ENCODE peak calls at places on chromosomes 6 and 20, in seven cellular contexts. One of them, this sample, is unnamed.

GRCh38 chr6:75504902-75505233 is 11.3 kb upstream of the FILIP1 start:
- DNase-seq in GM03348: peak
- DNase-seq in neuronal stem cell: no peak
- DNase-seq in dorsolateral prefrontal cortex: no peak
- DNase-seq in MG63: no peak
- DNase-seq in T1000: no peak
- DNase-seq in neural crest cell: no peak
- DNase-seq in this sample: no peak

GRCh38 chr6:156102129-156102528 is 646.5 kb upstream of the NOX3 start:
- DNase-seq in GM03348: no peak
- DNase-seq in neuronal stem cell: no peak
- DNase-seq in dorsolateral prefrontal cortex: no peak
- DNase-seq in MG63: peak
- DNase-seq in T1000: no peak
- DNase-seq in neural crest cell: no peak
- DNase-seq in this sample: no peak

GRCh38 chr6:158567871-158568401 is 8.0 kb downstream of the TMEM181 start:
- DNase-seq in GM03348: no peak
- DNase-seq in neuronal stem cell: no peak
- DNase-seq in dorsolateral prefrontal cortex: no peak
- DNase-seq in MG63: no peak
- DNase-seq in T1000: no peak
- DNase-seq in neural crest cell: no peak
- DNase-seq in this sample: no peak

GRCh38 chr6:17149581-17149980 is 47.7 kb downstream of the STMND1 start:
- DNase-seq in GM03348: no peak
- DNase-seq in neuronal stem cell: no peak
- DNase-seq in dorsolateral prefrontal cortex: no peak
- DNase-seq in MG63: no peak
- DNase-seq in T1000: no peak
- DNase-seq in neural crest cell: no peak
- DNase-seq in this sample: no peak

GRCh38 chr6:18990313-18990978 is 603.3 kb downstream of the RNF144B start:
- DNase-seq in GM03348: peak
- DNase-seq in neuronal stem cell: peak
- DNase-seq in dorsolateral prefrontal cortex: peak
- DNase-seq in MG63: peak
- DNase-seq in T1000: no peak
- DNase-seq in neural crest cell: peak
- DNase-seq in this sample: peak

GRCh38 chr6:169961772-169962561 is 210.5 kb downstream of the ERMARD start:
- DNase-seq in GM03348: no peak
- DNase-seq in neuronal stem cell: peak
- DNase-seq in dorsolateral prefrontal cortex: peak
- DNase-seq in MG63: no peak
- DNase-seq in T1000: no peak
- DNase-seq in neural crest cell: peak
- DNase-seq in this sample: no peak

GRCh38 chr20:44326391-44327159 is 10.3 kb upstream of the R3HDML start:
- DNase-seq in GM03348: no peak
- DNase-seq in neuronal stem cell: no peak
- DNase-seq in dorsolateral prefrontal cortex: no peak
- DNase-seq in MG63: no peak
- DNase-seq in T1000: no peak
- DNase-seq in neural crest cell: no peak
- DNase-seq in this sample: no peak

GRCh38 chr20:62792182-62792939 is 3.9 kb upstream of the MRGBP start:
- DNase-seq in GM03348: peak
- DNase-seq in neuronal stem cell: no peak
- DNase-seq in dorsolateral prefrontal cortex: no peak
- DNase-seq in MG63: no peak
- DNase-seq in T1000: no peak
- DNase-seq in neural crest cell: no peak
- DNase-seq in this sample: no peak

GRCh38 chr6:155424201-155424600 is 31.4 kb downstream of the NOX3 start:
- DNase-seq in GM03348: no peak
- DNase-seq in neuronal stem cell: no peak
- DNase-seq in dorsolateral prefrontal cortex: no peak
- DNase-seq in MG63: no peak
- DNase-seq in T1000: no peak
- DNase-seq in neural crest cell: no peak
- DNase-seq in this sample: no peak

GRCh38 chr20:49859807-49860206 is 47.2 kb downstream of the SLC9A8 start:
- DNase-seq in GM03348: no peak
- DNase-seq in neuronal stem cell: no peak
- DNase-seq in dorsolateral prefrontal cortex: no peak
- DNase-seq in MG63: no peak
- DNase-seq in T1000: peak
- DNase-seq in neural crest cell: no peak
- DNase-seq in this sample: no peak

GRCh38 chr20:5463007-5463686 is 146.4 kb upstream of the PROKR2 start:
- DNase-seq in GM03348: no peak
- DNase-seq in neuronal stem cell: no peak
- DNase-seq in dorsolateral prefrontal cortex: no peak
- DNase-seq in MG63: no peak
- DNase-seq in T1000: no peak
- DNase-seq in neural crest cell: no peak
- DNase-seq in this sample: no peak

GRCh38 chr6:96675617-96676016 is 112.7 kb downstream of the FHL5 start:
- DNase-seq in GM03348: no peak
- DNase-seq in neuronal stem cell: no peak
- DNase-seq in dorsolateral prefrontal cortex: no peak
- DNase-seq in MG63: no peak
- DNase-seq in T1000: no peak
- DNase-seq in neural crest cell: no peak
- DNase-seq in this sample: no peak

GRCh38 chr6:73134588-73134987 is 90.7 kb downstream of the KHDC1L start:
- DNase-seq in GM03348: peak
- DNase-seq in neuronal stem cell: peak
- DNase-seq in dorsolateral prefrontal cortex: no peak
- DNase-seq in MG63: peak
- DNase-seq in T1000: no peak
- DNase-seq in neural crest cell: peak
- DNase-seq in this sample: no peak

GRCh38 chr6:36505744-36506534 is 41.3 kb downstream of the STK38 start:
- DNase-seq in GM03348: no peak
- DNase-seq in neuronal stem cell: no peak
- DNase-seq in dorsolateral prefrontal cortex: no peak
- DNase-seq in MG63: no peak
- DNase-seq in T1000: no peak
- DNase-seq in neural crest cell: no peak
- DNase-seq in this sample: no peak

GRCh38 chr6:74579794-74580193 is 626.1 kb downstream of the COL12A1 start:
- DNase-seq in GM03348: no peak
- DNase-seq in neuronal stem cell: no peak
- DNase-seq in dorsolateral prefrontal cortex: no peak
- DNase-seq in MG63: no peak
- DNase-seq in T1000: no peak
- DNase-seq in neural crest cell: no peak
- DNase-seq in this sample: no peak

GRCh38 chr20:45268531-45268930 is 14.2 kb upstream of the SLPI start:
- DNase-seq in GM03348: no peak
- DNase-seq in neuronal stem cell: no peak
- DNase-seq in dorsolateral prefrontal cortex: no peak
- DNase-seq in MG63: peak
- DNase-seq in T1000: no peak
- DNase-seq in neural crest cell: no peak
- DNase-seq in this sample: no peak

GRCh38 chr20:47133809-47134456 is 222.6 kb downstream of the ZMYND8 start:
- DNase-seq in GM03348: peak
- DNase-seq in neuronal stem cell: no peak
- DNase-seq in dorsolateral prefrontal cortex: no peak
- DNase-seq in MG63: peak
- DNase-seq in T1000: peak
- DNase-seq in neural crest cell: no peak
- DNase-seq in this sample: no peak

GRCh38 chr6:37433657-37434271 is 743 bp downstream of the CMTR1 start:
- DNase-seq in GM03348: peak
- DNase-seq in neuronal stem cell: no peak
- DNase-seq in dorsolateral prefrontal cortex: peak
- DNase-seq in MG63: peak
- DNase-seq in T1000: no peak
- DNase-seq in neural crest cell: no peak
- DNase-seq in this sample: no peak

GRCh38 chr20:38217791-38218565 is 42.6 kb downstream of the KIAA1755 start:
- DNase-seq in GM03348: peak
- DNase-seq in neuronal stem cell: no peak
- DNase-seq in dorsolateral prefrontal cortex: no peak
- DNase-seq in MG63: peak
- DNase-seq in T1000: peak
- DNase-seq in neural crest cell: no peak
- DNase-seq in this sample: peak

GRCh38 chr20:50575869-50576720 is 65.9 kb downstream of the PTPN1 start:
- DNase-seq in GM03348: peak
- DNase-seq in neuronal stem cell: peak
- DNase-seq in dorsolateral prefrontal cortex: no peak
- DNase-seq in MG63: peak
- DNase-seq in T1000: peak
- DNase-seq in neural crest cell: peak
- DNase-seq in this sample: no peak

GRCh38 chr20:54398814-54399213 is 76.6 kb upstream of the DOK5 start:
- DNase-seq in GM03348: no peak
- DNase-seq in neuronal stem cell: no peak
- DNase-seq in dorsolateral prefrontal cortex: no peak
- DNase-seq in MG63: no peak
- DNase-seq in T1000: no peak
- DNase-seq in neural crest cell: no peak
- DNase-seq in this sample: no peak

GRCh38 chr6:93069856-93070255 is 349.5 kb downstream of the EPHA7 start:
- DNase-seq in GM03348: no peak
- DNase-seq in neuronal stem cell: no peak
- DNase-seq in dorsolateral prefrontal cortex: no peak
- DNase-seq in MG63: no peak
- DNase-seq in T1000: no peak
- DNase-seq in neural crest cell: no peak
- DNase-seq in this sample: no peak

GRCh38 chr20:50975701-50976330 is 17.2 kb downstream of the MOCS3 start:
- DNase-seq in GM03348: no peak
- DNase-seq in neuronal stem cell: no peak
- DNase-seq in dorsolateral prefrontal cortex: no peak
- DNase-seq in MG63: no peak
- DNase-seq in T1000: no peak
- DNase-seq in neural crest cell: no peak
- DNase-seq in this sample: no peak

GRCh38 chr20:63509088-63509564 is 10.2 kb upstream of the EEF1A2 start:
- DNase-seq in GM03348: no peak
- DNase-seq in neuronal stem cell: no peak
- DNase-seq in dorsolateral prefrontal cortex: no peak
- DNase-seq in MG63: no peak
- DNase-seq in T1000: no peak
- DNase-seq in neural crest cell: no peak
- DNase-seq in this sample: no peak

GRCh38 chr6:74068945-74069570 is 373.1 kb downstream of the CD109 start:
- DNase-seq in GM03348: peak
- DNase-seq in neuronal stem cell: no peak
- DNase-seq in dorsolateral prefrontal cortex: no peak
- DNase-seq in MG63: no peak
- DNase-seq in T1000: no peak
- DNase-seq in neural crest cell: no peak
- DNase-seq in this sample: no peak

GRCh38 chr20:3218307-3218988 is 9.2 kb downstream of the ITPA start:
- DNase-seq in GM03348: peak
- DNase-seq in neuronal stem cell: peak
- DNase-seq in dorsolateral prefrontal cortex: peak
- DNase-seq in MG63: peak
- DNase-seq in T1000: no peak
- DNase-seq in neural crest cell: peak
- DNase-seq in this sample: no peak

GRCh38 chr6:25655746-25656145 is 3.7 kb downstream of the SCGN start:
- DNase-seq in GM03348: no peak
- DNase-seq in neuronal stem cell: no peak
- DNase-seq in dorsolateral prefrontal cortex: no peak
- DNase-seq in MG63: peak
- DNase-seq in T1000: no peak
- DNase-seq in neural crest cell: no peak
- DNase-seq in this sample: no peak

GRCh38 chr6:147868493-147869222 is 360.2 kb downstream of the SAMD5 start:
- DNase-seq in GM03348: no peak
- DNase-seq in neuronal stem cell: no peak
- DNase-seq in dorsolateral prefrontal cortex: no peak
- DNase-seq in MG63: no peak
- DNase-seq in T1000: no peak
- DNase-seq in neural crest cell: no peak
- DNase-seq in this sample: no peak

GRCh38 chr6:32413427-32414047 is 6.6 kb upstream of the BTNL2 start:
- DNase-seq in GM03348: peak
- DNase-seq in neuronal stem cell: peak
- DNase-seq in dorsolateral prefrontal cortex: peak
- DNase-seq in MG63: peak
- DNase-seq in T1000: peak
- DNase-seq in neural crest cell: peak
- DNase-seq in this sample: peak

GRCh38 chr6:117354671-117355070 is 71.1 kb downstream of the ROS1 start:
- DNase-seq in GM03348: no peak
- DNase-seq in neuronal stem cell: no peak
- DNase-seq in dorsolateral prefrontal cortex: no peak
- DNase-seq in MG63: no peak
- DNase-seq in T1000: no peak
- DNase-seq in neural crest cell: no peak
- DNase-seq in this sample: no peak

GRCh38 chr6:128415387-128415786 is 105.0 kb downstream of the PTPRK start:
- DNase-seq in GM03348: no peak
- DNase-seq in neuronal stem cell: no peak
- DNase-seq in dorsolateral prefrontal cortex: no peak
- DNase-seq in MG63: no peak
- DNase-seq in T1000: no peak
- DNase-seq in neural crest cell: no peak
- DNase-seq in this sample: no peak

GRCh38 chr6:51571168-51571567 is 516.2 kb downstream of the PKHD1 start:
- DNase-seq in GM03348: no peak
- DNase-seq in neuronal stem cell: no peak
- DNase-seq in dorsolateral prefrontal cortex: no peak
- DNase-seq in MG63: peak
- DNase-seq in T1000: no peak
- DNase-seq in neural crest cell: no peak
- DNase-seq in this sample: no peak

GRCh38 chr6:50361641-50362331 is 312.1 kb upstream of the DEFB112 start:
- DNase-seq in GM03348: no peak
- DNase-seq in neuronal stem cell: no peak
- DNase-seq in dorsolateral prefrontal cortex: no peak
- DNase-seq in MG63: peak
- DNase-seq in T1000: no peak
- DNase-seq in neural crest cell: no peak
- DNase-seq in this sample: no peak

GRCh38 chr6:87122477-87122876 is 27.6 kb upstream of the CGA start:
- DNase-seq in GM03348: no peak
- DNase-seq in neuronal stem cell: no peak
- DNase-seq in dorsolateral prefrontal cortex: no peak
- DNase-seq in MG63: no peak
- DNase-seq in T1000: no peak
- DNase-seq in neural crest cell: no peak
- DNase-seq in this sample: no peak

GRCh38 chr6:120354452-120355098 is 979.7 kb downstream of the TBC1D32 start:
- DNase-seq in GM03348: no peak
- DNase-seq in neuronal stem cell: no peak
- DNase-seq in dorsolateral prefrontal cortex: no peak
- DNase-seq in MG63: no peak
- DNase-seq in T1000: no peak
- DNase-seq in neural crest cell: no peak
- DNase-seq in this sample: no peak

GRCh38 chr6:155481215-155481614 is 25.6 kb upstream of the NOX3 start:
- DNase-seq in GM03348: peak
- DNase-seq in neuronal stem cell: no peak
- DNase-seq in dorsolateral prefrontal cortex: no peak
- DNase-seq in MG63: no peak
- DNase-seq in T1000: no peak
- DNase-seq in neural crest cell: no peak
- DNase-seq in this sample: no peak

GRCh38 chr6:155278319-155279049 is 14.7 kb downstream of the CLDN20 start:
- DNase-seq in GM03348: no peak
- DNase-seq in neuronal stem cell: no peak
- DNase-seq in dorsolateral prefrontal cortex: no peak
- DNase-seq in MG63: no peak
- DNase-seq in T1000: no peak
- DNase-seq in neural crest cell: no peak
- DNase-seq in this sample: no peak

GRCh38 chr6:87473419-87473903 is 687 bp downstream of the SLC35A1 start:
- DNase-seq in GM03348: peak
- DNase-seq in neuronal stem cell: no peak
- DNase-seq in dorsolateral prefrontal cortex: no peak
- DNase-seq in MG63: no peak
- DNase-seq in T1000: no peak
- DNase-seq in neural crest cell: no peak
- DNase-seq in this sample: no peak